ENCODE peak calls at places on chromosomes 4 and X, in seven cellular contexts. I, E, B, Z, Q, O and R are unnamed samples.

GRCh38 chrX:1601051-1601767 is 9.8 kb downstream of the AKAP17A start:
- DNase-seq in I (no peak), E (no peak), B (no peak), Z (no peak), Q (no peak), O (peak; percentile 38), R (no peak)

GRCh38 chr4:1043162-1043561 is 31.7 kb downstream of the FGFRL1 start:
- DNase-seq in I (no peak), E (no peak), B (no peak), Z (no peak), Q (no peak), O (no peak), R (no peak)

GRCh38 chrX:71809886-71810285 is 46.7 kb downstream of the CXorf49B start:
- DNase-seq in I (no peak), E (peak; percentile 8), B (no peak), Z (no peak), Q (no peak), O (no peak), R (no peak)

GRCh38 chr4:71595576-71596108 is 188.2 kb downstream of the GC start:
- DNase-seq in I (no peak), E (peak; percentile 92), B (no peak), Z (no peak), Q (no peak), O (no peak), R (no peak)

GRCh38 chrX:154516655-154517100 is 646 bp upstream of the FAM3A start:
- DNase-seq in I (no peak), E (no peak), B (no peak), Z (no peak), Q (no peak), O (no peak), R (no peak)

GRCh38 chrX:16628954-16629595 is 20.9 kb upstream of the S100G start:
- DNase-seq in I (no peak), E (no peak), B (no peak), Z (peak; percentile 90), Q (no peak), O (no peak), R (no peak)

GRCh38 chr4:140686799-140687198 is 69.4 kb downstream of the TBC1D9 start:
- DNase-seq in I (no peak), E (no peak), B (no peak), Z (no peak), Q (no peak), O (no peak), R (no peak)

GRCh38 chr4:54625391-54625790 is 32.4 kb upstream of the KIT start:
- DNase-seq in I (no peak), E (no peak), B (no peak), Z (no peak), Q (no peak), O (no peak), R (no peak)

GRCh38 chr4:126346654-126347053 is 1031.9 kb downstream of the FAT4 start:
- DNase-seq in I (no peak), E (no peak), B (no peak), Z (no peak), Q (no peak), O (no peak), R (no peak)

GRCh38 chr4:87391783-87392054 is 731 bp upstream of the HSD17B11 start:
- DNase-seq in I (no peak), E (no peak), B (no peak), Z (no peak), Q (no peak), O (no peak), R (no peak)

GRCh38 chr4:4496604-4497372 is 45.1 kb downstream of the STX18 start:
- DNase-seq in I (no peak), E (no peak), B (no peak), Z (no peak), Q (no peak), O (no peak), R (no peak)

GRCh38 chr4:54082168-54082567 is 17.8 kb upstream of the CHIC2 start:
- DNase-seq in I (no peak), E (peak; percentile 99), B (no peak), Z (no peak), Q (no peak), O (no peak), R (no peak)

GRCh38 chr4:138401330-138401729 is 159.2 kb upstream of the SLC7A11 start:
- DNase-seq in I (no peak), E (no peak), B (peak; percentile 24), Z (no peak), Q (no peak), O (no peak), R (no peak)

GRCh38 chr4:151418385-151418784 is 9.4 kb downstream of the FHIP1A start:
- DNase-seq in I (no peak), E (peak; percentile 94), B (no peak), Z (no peak), Q (no peak), O (no peak), R (no peak)

GRCh38 chr4:101135371-101136010 is 211.8 kb downstream of the PPP3CA start:
- DNase-seq in I (no peak), E (no peak), B (no peak), Z (no peak), Q (no peak), O (no peak), R (no peak)

GRCh38 chrX:130575831-130576404 is 174.1 kb downstream of the RBMX2 start:
- DNase-seq in I (peak; percentile 34), E (peak; percentile 41), B (peak; percentile 21), Z (peak; percentile 67), Q (peak; percentile 54), O (peak; percentile 41), R (peak; percentile 50)

GRCh38 chr4:172830295-172830764 is 338.3 kb upstream of the GALNT7 start:
- DNase-seq in I (no peak), E (peak; percentile 5), B (no peak), Z (no peak), Q (peak; percentile 45), O (no peak), R (peak; percentile 27)

DNA sequence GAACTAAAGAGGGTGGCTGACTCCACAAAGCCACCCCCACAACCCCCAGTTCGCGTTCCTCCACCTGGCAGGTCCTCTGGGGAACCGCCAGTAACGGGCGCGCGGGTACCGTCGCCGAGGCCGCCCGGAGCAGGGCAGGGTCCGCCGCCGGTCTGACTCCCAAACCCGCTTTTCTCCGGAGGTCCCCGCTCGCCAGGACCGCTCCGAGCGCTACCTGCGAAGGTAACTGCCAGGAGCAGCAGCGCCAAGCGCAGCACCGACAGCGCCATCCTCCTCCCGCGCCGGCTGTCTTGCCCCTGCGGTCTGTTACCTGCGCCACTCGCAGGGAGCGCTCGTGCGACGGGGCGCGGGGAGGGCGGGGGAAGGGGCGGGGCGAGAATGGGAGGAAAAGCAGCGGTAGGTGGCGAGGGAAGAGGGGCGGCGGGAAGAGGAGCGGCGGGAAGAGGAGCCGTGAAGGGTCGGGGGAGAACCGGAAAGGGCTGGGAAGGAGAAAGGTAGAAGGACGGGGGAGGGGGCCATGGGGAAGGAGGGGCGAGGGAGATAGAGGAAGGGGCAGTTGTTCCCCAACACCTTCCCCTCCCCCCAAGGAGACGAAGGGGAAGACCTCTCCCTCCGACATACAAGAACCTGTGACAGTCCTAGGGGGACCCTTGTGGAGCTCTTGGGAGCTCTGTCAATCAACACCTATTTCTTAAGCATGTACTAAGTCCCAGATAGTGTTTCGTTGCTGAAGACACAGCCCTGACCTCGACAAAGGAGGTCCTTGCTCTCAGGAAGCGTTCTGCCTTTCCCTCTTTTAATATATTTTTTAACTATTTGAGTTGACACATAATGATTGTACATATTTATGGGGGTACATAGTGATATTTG is at the start of gene SPINK2:
- DNase-seq in I (peak; percentile 62), E (peak; percentile 63), B (peak; percentile 25), Z (peak; percentile 97), Q (peak; percentile 81), O (peak; percentile 54), R (peak; percentile 50)
- TF ChIP-seq CTCF in I (peak; percentile 12), E (peak; percentile 27), B (no peak), Z (peak; percentile 63), Q (peak; percentile 47), O (no peak), R (peak; percentile 22)

GRCh38 chr4:25844957-25845712 is 17.7 kb downstream of the SEL1L3 start:
- DNase-seq in I (no peak), E (no peak), B (no peak), Z (no peak), Q (no peak), O (no peak), R (no peak)

GRCh38 chr4:25847329-25847728 is 15.5 kb downstream of the SEL1L3 start:
- DNase-seq in I (no peak), E (no peak), B (no peak), Z (no peak), Q (no peak), O (no peak), R (no peak)

GRCh38 chr4:25845841-25846653 is 16.7 kb downstream of the SEL1L3 start:
- DNase-seq in I (no peak), E (no peak), B (no peak), Z (no peak), Q (no peak), O (no peak), R (no peak)

GRCh38 chr4:25842229-25842840 is 20.5 kb downstream of the SEL1L3 start:
- DNase-seq in I (no peak), E (no peak), B (no peak), Z (peak; percentile 75), Q (peak; percentile 80), O (no peak), R (peak; percentile 60)

DNA sequence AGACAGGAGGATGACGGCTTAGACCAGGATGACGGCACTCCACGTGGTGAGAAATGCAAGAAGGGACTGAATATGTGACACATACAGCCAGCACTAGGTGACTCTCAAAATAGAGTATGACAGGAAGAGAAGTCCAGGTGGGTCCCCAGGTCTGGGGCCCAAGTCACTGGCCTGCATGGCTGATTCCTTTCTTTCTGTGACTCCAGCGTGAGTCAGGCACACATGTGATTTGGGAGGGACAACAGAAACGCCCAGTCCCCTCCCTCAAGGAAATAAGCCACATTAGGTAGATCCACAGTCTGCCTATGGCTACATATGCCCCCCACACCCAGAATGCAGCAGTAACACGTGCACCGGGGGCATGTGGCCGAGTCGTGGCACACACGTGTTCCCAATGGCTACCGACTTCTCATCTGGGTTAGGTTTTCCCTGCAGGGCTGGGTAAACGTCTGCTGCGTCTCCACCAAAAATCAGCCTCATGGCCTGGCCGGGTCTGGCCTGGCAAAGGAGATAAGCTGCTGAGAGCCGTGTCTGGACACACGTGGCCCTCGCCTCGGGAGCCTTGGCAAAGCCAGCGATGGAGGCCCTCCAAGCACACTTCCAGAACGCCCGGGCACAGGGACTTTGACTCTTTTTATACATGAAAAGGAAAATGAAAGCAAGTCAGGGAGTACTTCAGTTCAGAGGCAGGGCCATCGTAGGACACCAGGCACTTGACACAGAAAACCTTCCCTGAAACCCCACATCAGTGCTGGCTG is 19.3 kb downstream of the SEL1L3 start:
- DNase-seq in I (no peak), E (peak; percentile 40), B (peak; percentile 37), Z (no peak), Q (peak; percentile 77), O (peak; percentile 76), R (no peak)
- TF ChIP-seq CTCF in I (no peak), E (no peak), B (no peak), Z (no peak), Q (no peak), O (no peak), R (no peak)

GRCh38 chr4:177051473-177052060 is 258.1 kb upstream of the NEIL3 start:
- DNase-seq in I (peak; percentile 37), E (peak; percentile 66), B (no peak), Z (peak; percentile 76), Q (peak; percentile 69), O (no peak), R (peak; percentile 35)
- TF ChIP-seq CTCF in I (peak; percentile 66), E (peak; percentile 63), B (no peak), Z (peak; percentile 84), Q (peak; percentile 78), O (peak; percentile 42), R (peak; percentile 61)

DNA sequence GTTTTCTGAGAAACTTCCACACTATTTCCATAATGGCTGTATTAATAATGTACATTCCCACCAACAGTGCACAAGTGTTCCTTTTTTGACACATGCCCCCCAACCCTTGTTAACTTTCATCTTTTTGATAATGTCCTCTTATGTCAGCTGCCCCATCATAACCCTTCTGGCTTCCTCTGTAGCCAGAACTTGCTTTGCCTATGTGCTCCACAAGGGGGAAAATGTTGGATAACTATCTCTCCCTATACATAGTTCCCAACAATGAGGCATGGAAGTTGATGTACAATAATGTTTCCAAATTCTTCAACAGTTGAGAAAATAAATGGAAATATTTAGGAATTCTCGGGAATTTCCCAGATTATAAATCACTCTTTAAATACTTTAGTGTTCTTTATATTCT is 142.9 kb downstream of the ASB9 start:
- DNase-seq in I (no peak), E (no peak), B (no peak), Z (no peak), Q (no peak), O (no peak), R (no peak)
- TF ChIP-seq CTCF in I (no peak), E (peak; percentile 16), B (no peak), Z (peak; percentile 47), Q (no peak), O (no peak), R (no peak)